ENCODE peak calls at places on chromosomes 4 and X, in eight cellular contexts. O, Y, J, C, E, U, H and D are unnamed samples.
A peak's percentile ranks its signal among the peaks of the same experiment; 100 is the strongest.

GRCh38 chr4:82737354-82737753 is 61.2 kb downstream of the SCD5 start:
- DNase-seq in O (no peak), Y (no peak), J (no peak), C (no peak), E (no peak), U (no peak), H (no peak), D (no peak)

GRCh38 chrX:107537815-107538214 is 88.4 kb downstream of the FRMPD3 start:
- DNase-seq in O (peak; percentile 4), Y (no peak), J (peak; percentile 33), C (no peak), E (no peak), U (peak; percentile 53), H (no peak), D (peak; percentile 2)

GRCh38 chrX:103878466-103879151 is 46.6 kb upstream of the RAB9B start:
- DNase-seq in O (no peak), Y (no peak), J (no peak), C (no peak), E (no peak), U (no peak), H (no peak), D (peak; percentile 67)

GRCh38 chr4:921830-922331 is 10.2 kb downstream of the GAK start:
- DNase-seq in O (no peak), Y (peak; percentile 23), J (no peak), C (no peak), E (no peak), U (peak; percentile 16), H (no peak), D (no peak)

GRCh38 chrX:149638860-149639259 is 7.3 kb upstream of the TMEM185A start:
- DNase-seq in O (no peak), Y (no peak), J (no peak), C (no peak), E (no peak), U (no peak), H (no peak), D (no peak)

GRCh38 chrX:145631461-145631951 is 186.1 kb upstream of the SLITRK2 start:
- DNase-seq in O (no peak), Y (no peak), J (no peak), C (no peak), E (no peak), U (peak; percentile 4), H (no peak), D (no peak)

GRCh38 chrX:1813809-1814208 is 198.9 kb downstream of the ASMT start:
- DNase-seq in O (no peak), Y (no peak), J (no peak), C (no peak), E (no peak), U (no peak), H (no peak), D (no peak)

GRCh38 chr4:101126044-101126443 is 221.3 kb downstream of the PPP3CA start:
- DNase-seq in O (no peak), Y (no peak), J (no peak), C (no peak), E (no peak), U (no peak), H (no peak), D (no peak)

GRCh38 chrX:133594156-133594555 is 178.9 kb upstream of the GPC4 start:
- DNase-seq in O (no peak), Y (no peak), J (no peak), C (no peak), E (no peak), U (no peak), H (no peak), D (no peak)

GRCh38 chrX:149949743-149950436 is 11.6 kb upstream of the EOLA2 start:
- DNase-seq in O (no peak), Y (no peak), J (no peak), C (no peak), E (no peak), U (no peak), H (no peak), D (no peak)

GRCh38 chrX:150569155-150569477 is 695 bp downstream of the MTM1 start:
- DNase-seq in O (peak; percentile 34), Y (peak; percentile 69), J (peak; percentile 33), C (no peak), E (no peak), U (no peak), H (no peak), D (no peak)

GRCh38 chrX:13029831-13030771 is 14.3 kb downstream of the FAM9C start:
- DNase-seq in O (no peak), Y (no peak), J (peak; percentile 36), C (no peak), E (no peak), U (peak; percentile 40), H (no peak), D (no peak)

GRCh38 chrX:19152762-19153161 is 30.5 kb upstream of the ADGRG2 start:
- DNase-seq in O (no peak), Y (no peak), J (no peak), C (no peak), E (no peak), U (no peak), H (no peak), D (peak; percentile 59)

GRCh38 chrX:77740376-77740905 is 45.6 kb downstream of the ATRX start:
- DNase-seq in O (no peak), Y (no peak), J (no peak), C (no peak), E (no peak), U (no peak), H (no peak), D (no peak)

GRCh38 chr4:91280551-91281290 is 1023.0 kb upstream of the GRID2 start:
- DNase-seq in O (no peak), Y (no peak), J (no peak), C (no peak), E (no peak), U (no peak), H (no peak), D (no peak)

GRCh38 chr4:182307746-182308145 is 64.5 kb downstream of the TENM3 start:
- DNase-seq in O (no peak), Y (no peak), J (no peak), C (no peak), E (peak; percentile 25), U (no peak), H (no peak), D (peak; percentile 97)

GRCh38 chr4:7326693-7327340 is 107.9 kb downstream of the PSAPL1 start:
- DNase-seq in O (no peak), Y (peak; percentile 37), J (no peak), C (no peak), E (no peak), U (no peak), H (no peak), D (no peak)

GRCh38 chr4:2537011-2537830 is 774 bp downstream of the FAM193A start:
- DNase-seq in O (peak; percentile 53), Y (peak; percentile 76), J (peak; percentile 56), C (peak; percentile 42), E (peak; percentile 35), U (peak; percentile 78), H (no peak), D (peak; percentile 4)

GRCh38 chr4:150782921-150783320 is 201.0 kb downstream of the MAB21L2 start:
- DNase-seq in O (no peak), Y (no peak), J (no peak), C (no peak), E (no peak), U (no peak), H (no peak), D (no peak)

GRCh38 chr4:10917475-10918103 is 233.0 kb upstream of the CLNK start:
- DNase-seq in O (no peak), Y (no peak), J (no peak), C (no peak), E (peak; percentile 89), U (no peak), H (peak; percentile 62), D (no peak)

GRCh38 chrX:121876316-121876715 is 828.9 kb downstream of the GLUD2 start:
- DNase-seq in O (no peak), Y (no peak), J (no peak), C (no peak), E (no peak), U (no peak), H (no peak), D (no peak)

GRCh38 chr4:15586046-15586445 is 69.1 kb downstream of the FBXL5 start:
- DNase-seq in O (no peak), Y (no peak), J (no peak), C (no peak), E (no peak), U (no peak), H (no peak), D (no peak)

GRCh38 chrX:10636337-10636736 is 16.0 kb upstream of the MID1 start:
- DNase-seq in O (no peak), Y (no peak), J (no peak), C (no peak), E (peak; percentile 29), U (peak; percentile 54), H (no peak), D (peak; percentile 51)

GRCh38 chr4:165464813-165465381 is 86.1 kb downstream of the CPE start:
- DNase-seq in O (peak; percentile 21), Y (no peak), J (peak; percentile 9), C (no peak), E (no peak), U (peak; percentile 46), H (no peak), D (no peak)

GRCh38 chrX:45351478-45351877 is 150.8 kb upstream of the DIPK2B start:
- DNase-seq in O (no peak), Y (no peak), J (no peak), C (no peak), E (no peak), U (no peak), H (no peak), D (peak; percentile 62)

GRCh38 chr4:39083164-39083563 is 21.1 kb downstream of the KLHL5 start:
- DNase-seq in O (no peak), Y (no peak), J (no peak), C (no peak), E (no peak), U (no peak), H (no peak), D (peak; percentile 47)

GRCh38 chr4:169604131-169604900 is 8.1 kb downstream of the NEK1 start:
- DNase-seq in O (no peak), Y (no peak), J (no peak), C (no peak), E (no peak), U (no peak), H (no peak), D (peak; percentile 43)

GRCh38 chrX:68415289-68415688 is 18.0 kb downstream of the OPHN1 start:
- DNase-seq in O (no peak), Y (no peak), J (no peak), C (no peak), E (no peak), U (no peak), H (no peak), D (peak; percentile 29)

GRCh38 chr4:186265683-186266648 is at the start of gene F11:
- DNase-seq in O (no peak), Y (no peak), J (no peak), C (no peak), E (peak; percentile 59), U (peak; percentile 68), H (no peak), D (no peak)